ENCODE peak calls at places on chromosomes 5 and 9, in eight cellular contexts. H is fibroblast of lung, E is psoas muscle, K is endothelial cell of umbilical vein, Q is OCI-LY7, Z is iPS DF 6.9, L is HAP-1, S is mammary epithelial cell. W is an unnamed sample. For H3K4me1, the result is how much of the 10 kb centered on the place peaks cover.

GRCh38 chr5:145236966-145237365 is 598.2 kb downstream of the PRELID2 start:
- DNase-seq in H (no peak), E (no peak), K (no peak), Q (no peak), Z (no peak), L (no peak), S (no peak), W (no peak)

GRCh38 chr5:1021136-1021968 is 12.8 kb downstream of the NKD2 start:
- DNase-seq in H (no peak), E (peak), K (no peak), Q (no peak), Z (no peak), L (no peak), S (no peak), W (peak)

GRCh38 chr5:94992325-94992724 is 292.6 kb downstream of the MCTP1 start:
- DNase-seq in H (no peak), E (no peak), K (no peak), Q (no peak), Z (no peak), L (no peak), S (no peak), W (no peak)

GRCh38 chr9:122949696-122950095 is 8.9 kb downstream of the RABGAP1 start:
- DNase-seq in H (no peak), E (no peak), K (peak), Q (no peak), Z (no peak), L (peak), S (no peak), W (no peak)

GRCh38 chr9:87063883-87064282 is 116.6 kb upstream of the GAS1 start:
- DNase-seq in H (peak), E (no peak), K (no peak), Q (no peak), Z (no peak), L (no peak), S (peak), W (no peak)

GRCh38 chr9:115008536-115008935 is 78.1 kb upstream of the TNFSF8 start:
- DNase-seq in H (peak), E (no peak), K (no peak), Q (no peak), Z (no peak), L (no peak), S (peak), W (no peak)

GRCh38 chr9:27196383-27196782 is 87.4 kb downstream of the TEK start:
- DNase-seq in H (no peak), E (no peak), K (no peak), Q (no peak), Z (no peak), L (no peak), S (peak), W (no peak)

GRCh38 chr5:13941468-13941867 is 3.0 kb downstream of the DNAH5 start:
- DNase-seq in H (no peak), E (no peak), K (no peak), Q (no peak), Z (no peak), L (no peak), S (no peak), W (no peak)

GRCh38 chr9:109409998-109410397 is 88.1 kb downstream of the PTPN3 start:
- DNase-seq in H (no peak), E (no peak), K (no peak), Q (no peak), Z (peak), L (peak), S (no peak), W (no peak)

GRCh38 chr5:23223846-23224245 is 283.6 kb upstream of the PRDM9 start:
- DNase-seq in H (peak), E (no peak), K (no peak), Q (no peak), Z (no peak), L (no peak), S (peak), W (no peak)

GRCh38 chr9:841371-842209 is at the start of gene DMRT1:
- DNase-seq in H (no peak), E (no peak), K (no peak), Q (no peak), Z (no peak), L (no peak), S (no peak), W (no peak)

DNA sequence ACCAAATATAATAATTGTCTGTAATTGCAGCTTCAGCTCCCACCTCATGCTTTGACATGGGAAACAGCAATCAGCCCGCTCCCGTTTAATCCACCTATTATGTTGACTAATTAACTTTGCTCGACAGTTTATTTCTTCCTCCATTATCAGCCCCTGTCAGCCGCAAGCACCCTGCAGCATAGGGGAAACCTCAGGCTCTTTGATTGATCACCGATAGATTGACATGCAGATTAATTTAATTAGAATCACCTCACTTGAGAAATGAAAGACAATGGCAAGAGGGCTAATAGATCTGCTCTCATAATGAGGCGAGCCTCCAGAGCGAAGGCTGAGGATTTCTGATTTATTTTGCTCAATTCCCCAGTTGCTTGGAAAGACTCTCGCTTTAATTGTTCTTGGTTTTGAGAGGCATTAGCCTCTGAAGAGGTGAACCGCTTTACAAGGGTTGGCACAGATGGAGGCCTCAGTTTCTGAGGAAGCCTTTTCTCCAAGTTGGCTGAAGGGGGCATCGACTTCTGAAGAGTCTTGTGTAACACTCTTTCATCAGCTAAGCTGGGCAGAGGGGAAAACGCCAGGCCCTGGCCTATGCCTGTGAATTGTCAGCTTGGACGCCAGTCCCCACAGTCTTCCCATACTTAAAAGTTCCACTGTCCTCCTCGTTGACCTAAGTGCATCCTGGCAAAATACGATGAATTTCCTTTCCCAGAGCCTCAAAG is 275.4 kb downstream of the EBF1 start:
- DNase-seq in H (no peak), E (no peak), K (no peak), Q (peak), Z (no peak), L (no peak), S (no peak), W (no peak)
- H3K4me1 ChIP-seq in H (under half), E (under half), K (under half), Q (half or more), Z (under half), L (under half), S (under half), W (under half)

GRCh38 chr5:157606046-157606445 is 30.5 kb upstream of the ADAM19 start:
- DNase-seq in H (no peak), E (no peak), K (no peak), Q (no peak), Z (no peak), L (no peak), S (no peak), W (no peak)
- H3K4me1 ChIP-seq in H (under half), E (under half), K (under half), Q (under half), Z (under half), L (under half), S (half or more), W (under half)

GRCh38 chr9:128066713-128067621 is at the start of gene NAIF1:
- DNase-seq in H (peak), E (peak), K (peak), Q (peak), Z (peak), L (peak), S (peak), W (peak)
- H3K4me1 ChIP-seq in H (under half), E (under half), K (under half), Q (under half), Z (under half), L (under half), S (under half), W (under half)

GRCh38 chr9:127106493-127106855 is 16.0 kb downstream of the ANGPTL2 start:
- DNase-seq in H (no peak), E (no peak), K (no peak), Q (no peak), Z (no peak), L (no peak), S (no peak), W (no peak)
- H3K4me1 ChIP-seq in H (under half), E (under half), K (under half), Q (under half), Z (under half), L (under half), S (under half), W (under half)

DNA sequence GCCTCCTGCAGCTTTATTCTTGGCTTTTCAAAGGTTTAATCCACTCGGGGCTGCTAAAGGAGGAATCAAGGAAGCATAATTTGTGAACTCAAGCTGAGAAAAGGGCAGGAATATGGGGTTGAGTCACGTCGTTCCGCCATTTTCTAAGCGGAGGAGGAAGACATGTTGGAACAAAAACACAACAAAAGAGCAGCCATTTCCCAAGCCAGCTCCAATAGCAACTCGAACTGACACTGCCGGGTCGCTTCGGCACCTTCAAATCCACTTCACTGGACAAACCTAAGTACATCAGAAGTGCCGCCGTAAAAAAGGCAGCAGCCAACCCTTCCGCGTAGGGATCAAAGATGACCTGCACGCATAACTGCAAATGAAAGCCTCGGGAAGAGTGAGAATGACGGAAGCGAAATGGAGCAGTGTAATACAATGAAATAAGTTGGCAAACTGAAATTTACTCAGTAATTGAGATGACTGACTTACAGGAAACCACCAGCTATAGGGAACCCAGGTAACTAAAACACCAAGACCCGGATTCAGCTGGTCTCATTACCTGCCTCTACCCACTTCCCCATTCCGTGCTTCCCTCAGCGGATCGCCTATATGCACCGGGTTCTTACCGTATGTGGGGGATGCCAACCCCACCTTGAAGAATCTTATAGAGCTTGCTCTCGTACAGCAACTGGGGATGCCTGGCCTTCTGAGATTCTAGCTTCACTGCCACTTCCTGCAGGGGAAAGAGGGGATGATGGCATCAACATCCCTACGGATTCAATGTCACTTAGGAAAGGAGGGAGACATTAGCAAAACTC is 1.6 kb downstream of the CSNK1A1 start:
- DNase-seq in H (peak), E (no peak), K (peak), Q (peak), Z (no peak), L (peak), S (peak), W (no peak)
- H3K4me1 ChIP-seq in H (under half), E (under half), K (under half), Q (under half), Z (under half), L (under half), S (under half), W (under half)

DNA sequence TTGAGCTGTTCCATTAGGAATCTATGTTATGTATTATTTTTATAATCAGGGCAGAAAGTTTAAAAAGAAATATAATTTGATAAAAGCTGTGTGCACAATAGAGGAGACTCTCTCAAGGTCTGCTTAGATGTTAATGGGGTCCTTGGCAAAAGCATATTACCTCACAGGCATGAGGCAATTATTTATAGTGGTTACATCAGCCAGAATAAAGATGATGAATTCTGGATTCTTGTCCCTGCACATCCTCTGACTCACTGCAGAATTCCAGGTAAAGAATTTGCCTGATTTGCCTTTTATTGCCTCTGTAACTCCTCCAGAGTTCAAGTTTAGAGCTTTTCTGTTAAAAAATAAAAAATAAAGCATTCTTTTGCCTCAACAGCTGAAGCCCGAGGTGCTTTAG is 253.6 kb downstream of the MAST4 start:
- DNase-seq in H (no peak), E (no peak), K (peak), Q (no peak), Z (no peak), L (no peak), S (peak), W (no peak)
- H3K4me1 ChIP-seq in H (under half), E (under half), K (under half), Q (under half), Z (under half), L (under half), S (under half), W (under half)

DNA sequence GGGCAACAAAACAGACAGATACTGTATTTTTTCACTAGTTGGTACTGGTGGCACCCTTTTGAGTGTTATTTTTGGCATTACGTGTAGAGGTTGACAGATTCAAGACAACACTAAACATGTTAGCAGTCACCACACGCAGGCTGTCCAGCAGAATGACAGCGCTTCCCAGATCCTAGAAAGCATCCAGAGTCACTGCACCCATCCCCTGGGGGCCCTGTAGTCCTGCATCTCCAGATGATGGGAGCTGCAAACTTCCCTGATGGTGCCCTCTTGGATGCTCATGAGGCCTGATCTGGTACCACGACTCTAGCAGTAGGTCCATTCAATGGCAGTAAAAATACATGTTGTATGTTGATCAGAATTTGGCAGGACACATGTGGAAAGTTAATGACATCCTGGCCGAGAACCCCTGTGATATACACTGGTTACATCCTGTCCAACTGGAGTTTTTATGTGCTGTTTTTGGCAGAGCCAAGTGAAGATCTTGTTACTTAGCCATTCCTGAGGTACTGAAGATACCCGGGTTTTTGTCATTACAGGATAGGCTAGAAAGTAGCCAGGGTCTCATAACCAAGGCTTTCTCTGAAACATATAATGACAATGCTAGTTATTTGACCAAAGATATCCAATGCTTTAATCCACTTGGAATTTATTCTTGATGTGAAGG is 1.6 kb upstream of the ABL1 start:
- DNase-seq in H (peak), E (no peak), K (peak), Q (no peak), Z (no peak), L (no peak), S (no peak), W (no peak)
- H3K4me1 ChIP-seq in H (under half), E (half or more), K (under half), Q (under half), Z (under half), L (under half), S (under half), W (under half)

GRCh38 chr5:112929336-112930081 is 7.5 kb upstream of the REEP5 start:
- DNase-seq in H (no peak), E (no peak), K (no peak), Q (peak), Z (no peak), L (no peak), S (peak), W (no peak)
- H3K4me1 ChIP-seq in H (under half), E (under half), K (under half), Q (half or more), Z (under half), L (under half), S (under half), W (under half)

DNA sequence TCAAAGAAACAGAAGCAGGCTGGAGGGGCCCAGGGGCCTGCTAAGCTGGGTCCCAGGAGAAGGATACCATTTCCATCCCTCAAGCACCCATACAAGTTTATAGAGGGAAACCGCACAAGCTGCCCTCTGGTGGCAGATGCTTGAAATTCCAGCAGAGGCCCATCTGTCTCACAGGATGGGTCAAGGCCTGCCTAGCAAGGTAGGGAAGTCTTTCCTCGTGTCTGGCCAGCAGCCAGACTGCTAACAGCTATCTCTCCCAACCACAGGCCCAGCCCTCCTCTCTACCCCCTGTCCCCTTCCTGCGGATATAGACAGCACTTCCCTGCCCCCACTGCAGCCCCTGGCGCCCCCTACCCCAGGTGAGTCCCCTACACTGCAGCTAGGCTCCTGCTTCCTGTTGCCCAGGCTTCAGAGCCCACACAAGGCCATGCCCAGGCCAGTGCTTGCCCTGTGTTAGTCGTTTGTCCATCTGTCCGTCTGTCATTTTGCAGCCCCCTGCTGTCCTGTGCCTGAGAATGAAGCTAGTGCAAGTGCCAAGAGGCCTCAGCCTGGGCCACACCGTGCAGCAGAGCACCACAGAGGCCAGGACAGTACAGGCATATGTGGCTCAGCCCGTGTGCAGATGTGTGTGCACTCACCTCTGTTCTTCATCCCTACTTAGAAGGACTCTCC is 26.2 kb downstream of the TCF7 start:
- DNase-seq in H (peak), E (peak), K (peak), Q (peak), Z (peak), L (peak), S (peak), W (peak)
- H3K4me1 ChIP-seq in H (under half), E (under half), K (under half), Q (under half), Z (under half), L (under half), S (under half), W (under half)

W was measured in right lobe of liver.